ENCODE peak calls at places on chromosome 9, in nine cellular contexts. H, D, M, B, C, P, F, J and N are unnamed samples.
A peak's percentile ranks its signal among the peaks of the same experiment; 100 is the strongest.

GRCh38 chr9:7665874-7666273 is 133.7 kb downstream of the DMAC1 start:
- DNase-seq in H (no peak), D (no peak), M (no peak), B (no peak), C (no peak), P (no peak), F (no peak), J (no peak), N (no peak)

GRCh38 chr9:108637340-108637739 is 218.4 kb downstream of the ACTL7B start:
- DNase-seq in H (no peak), D (no peak), M (no peak), B (no peak), C (no peak), P (no peak), F (no peak), J (no peak), N (no peak)

GRCh38 chr9:93205045-93205768 is 21.3 kb downstream of the WNK2 start:
- DNase-seq in H (peak; percentile 29), D (no peak), M (no peak), B (no peak), C (no peak), P (peak; percentile 44), F (no peak), J (no peak), N (no peak)

GRCh38 chr9:121785673-121786542 is 134.5 kb downstream of the DAB2IP start:
- DNase-seq in H (no peak), D (no peak), M (no peak), B (no peak), C (no peak), P (no peak), F (no peak), J (no peak), N (no peak)

GRCh38 chr9:109584205-109584604 is 86.1 kb upstream of the PTPN3 start:
- DNase-seq in H (no peak), D (no peak), M (no peak), B (no peak), C (no peak), P (no peak), F (no peak), J (peak; percentile 31), N (no peak)

GRCh38 chr9:125189361-125190289 is at the start of gene PPP6C:
- DNase-seq in H (peak; percentile 94), D (peak; percentile 87), M (peak; percentile 97), B (peak; percentile 97), C (peak; percentile 97), P (peak; percentile 95), F (peak; percentile 96), J (peak; percentile 95), N (peak; percentile 86)

GRCh38 chr9:131959887-131960286 is 119.8 kb downstream of the MED27 start:
- DNase-seq in H (no peak), D (no peak), M (no peak), B (no peak), C (no peak), P (no peak), F (no peak), J (no peak), N (no peak)

GRCh38 chr9:99114846-99115500 is 10.1 kb downstream of the TGFBR1 start:
- DNase-seq in H (no peak), D (no peak), M (no peak), B (no peak), C (no peak), P (no peak), F (no peak), J (peak; percentile 97), N (no peak)

GRCh38 chr9:84970432-84970831 is 300.9 kb downstream of the NTRK2 start:
- DNase-seq in H (no peak), D (peak; percentile 63), M (no peak), B (no peak), C (no peak), P (no peak), F (no peak), J (no peak), N (peak; percentile 41)

GRCh38 chr9:107807183-107807582 is 317.6 kb upstream of the KLF4 start:
- DNase-seq in H (no peak), D (no peak), M (no peak), B (no peak), C (no peak), P (no peak), F (no peak), J (no peak), N (peak; percentile 67)

GRCh38 chr9:110877376-110877775 is 160.9 kb downstream of the LPAR1 start:
- DNase-seq in H (no peak), D (no peak), M (no peak), B (no peak), C (no peak), P (no peak), F (no peak), J (no peak), N (no peak)

GRCh38 chr9:112144807-112145206 is 30.3 kb downstream of the SUSD1 start:
- DNase-seq in H (no peak), D (no peak), M (no peak), B (no peak), C (no peak), P (no peak), F (no peak), J (no peak), N (no peak)

GRCh38 chr9:92974161-92974661 is 26.9 kb downstream of the FGD3 start:
- DNase-seq in H (no peak), D (no peak), M (no peak), B (no peak), C (no peak), P (no peak), F (no peak), J (no peak), N (peak; percentile 28)

GRCh38 chr9:133331221-133331620 is 4.8 kb downstream of the SURF6 start:
- DNase-seq in H (no peak), D (no peak), M (no peak), B (no peak), C (no peak), P (no peak), F (no peak), J (no peak), N (no peak)

GRCh38 chr9:35646583-35647265 is 4.0 kb downstream of the SIT1 start:
- DNase-seq in H (peak; percentile 84), D (peak; percentile 66), M (peak; percentile 86), B (peak; percentile 93), C (peak; percentile 97), P (peak; percentile 93), F (peak; percentile 91), J (peak; percentile 80), N (peak; percentile 67)

GRCh38 chr9:125296843-125297372 is 35.3 kb downstream of the GAPVD1 start:
- DNase-seq in H (no peak), D (peak; percentile 61), M (no peak), B (no peak), C (no peak), P (no peak), F (no peak), J (no peak), N (no peak)

GRCh38 chr9:98888794-98889495 is 54.8 kb upstream of the COL15A1 start:
- DNase-seq in H (no peak), D (no peak), M (no peak), B (no peak), C (no peak), P (no peak), F (no peak), J (no peak), N (no peak)

GRCh38 chr9:37336150-37336549 is 86.3 kb upstream of the GRHPR start:
- DNase-seq in H (no peak), D (no peak), M (no peak), B (no peak), C (no peak), P (no peak), F (no peak), J (no peak), N (no peak)

GRCh38 chr9:107137495-107138202 is 145.4 kb upstream of the RAD23B start:
- DNase-seq in H (no peak), D (no peak), M (no peak), B (peak; percentile 29), C (peak; percentile 27), P (peak; percentile 37), F (peak; percentile 33), J (peak; percentile 69), N (peak; percentile 22)

GRCh38 chr9:97740848-97741821 is 44.0 kb upstream of the XPA start:
- DNase-seq in H (no peak), D (no peak), M (peak; percentile 2), B (peak; percentile 44), C (peak; percentile 49), P (no peak), F (peak; percentile 29), J (no peak), N (peak; percentile 39)

GRCh38 chr9:133456409-133456808 is 3.4 kb upstream of the CACFD1 start:
- DNase-seq in H (no peak), D (no peak), M (no peak), B (no peak), C (no peak), P (no peak), F (no peak), J (no peak), N (no peak)

GRCh38 chr9:133429641-133430161 is 7.5 kb downstream of the ADAMTS13 start:
- DNase-seq in H (no peak), D (no peak), M (no peak), B (peak; percentile 45), C (peak; percentile 58), P (no peak), F (peak; percentile 85), J (no peak), N (no peak)

GRCh38 chr9:1042466-1042865 is 7.7 kb upstream of the DMRT2 start:
- DNase-seq in H (peak; percentile 12), D (no peak), M (no peak), B (peak; percentile 65), C (no peak), P (no peak), F (no peak), J (no peak), N (no peak)

GRCh38 chr9:92535940-92536850 is at the start of gene ECM2:
- DNase-seq in H (no peak), D (no peak), M (no peak), B (no peak), C (no peak), P (no peak), F (no peak), J (no peak), N (no peak)

GRCh38 chr9:71819115-71819739 is 50.9 kb upstream of the CEMIP2 start:
- DNase-seq in H (no peak), D (no peak), M (peak; percentile 40), B (peak; percentile 42), C (peak; percentile 20), P (peak; percentile 54), F (peak; percentile 34), J (peak; percentile 62), N (peak; percentile 20)

GRCh38 chr9:107471562-107471961 is 18.0 kb downstream of the KLF4 start:
- DNase-seq in H (no peak), D (peak; percentile 74), M (no peak), B (no peak), C (no peak), P (no peak), F (no peak), J (no peak), N (no peak)

GRCh38 chr9:116383956-116384355 is 230.4 kb downstream of the PAPPA start:
- DNase-seq in H (no peak), D (no peak), M (no peak), B (no peak), C (no peak), P (no peak), F (no peak), J (no peak), N (peak; percentile 44)

GRCh38 chr9:133956520-133957076 is 35.5 kb downstream of the VAV2 start:
- DNase-seq in H (no peak), D (no peak), M (no peak), B (no peak), C (no peak), P (peak; percentile 58), F (no peak), J (no peak), N (peak; percentile 53)

GRCh38 chr9:19496321-19496720 is 87.5 kb downstream of the ACER2 start:
- DNase-seq in H (no peak), D (no peak), M (no peak), B (no peak), C (no peak), P (no peak), F (no peak), J (no peak), N (no peak)

GRCh38 chr9:35029852-35030251 is 40.3 kb downstream of the DNAJB5 start:
- DNase-seq in H (no peak), D (no peak), M (no peak), B (no peak), C (no peak), P (no peak), F (no peak), J (no peak), N (no peak)

GRCh38 chr9:125190371-125190801 is 783 bp upstream of the PPP6C start:
- DNase-seq in H (no peak), D (no peak), M (no peak), B (no peak), C (no peak), P (peak; percentile 35), F (peak; percentile 20), J (peak; percentile 21), N (peak; percentile 16)